ENCODE peak calls at places on chromosomes 3 and 15, in nine cellular contexts. One of them, this sample, is unnamed. For H3K9me3, the result is how much of the 10 kb centered on the place peaks cover.

GRCh38 chr3:51637941-51638471 is 33.0 kb upstream of the TEX264 start:
- DNase-seq in endothelial cell of umbilical vein: peak
- DNase-seq in adrenal gland: peak
- DNase-seq in breast epithelium: no peak
- DNase-seq in astrocyte: peak
- DNase-seq in CD8-positive, alpha-beta T cell: no peak
- DNase-seq in gastrocnemius medialis: no peak
- DNase-seq in AG04450: peak
- DNase-seq in heart left ventricle: no peak
- DNase-seq in this sample: peak

GRCh38 chr3:171192176-171192854 is 165.8 kb upstream of the SLC2A2 start:
- DNase-seq in breast epithelium: no peak
- DNase-seq in AG04450: peak
- DNase-seq in adrenal gland: no peak
- DNase-seq in heart left ventricle: no peak
- DNase-seq in astrocyte: peak
- DNase-seq in CD8-positive, alpha-beta T cell: no peak
- DNase-seq in endothelial cell of umbilical vein: peak
- DNase-seq in gastrocnemius medialis: no peak
- DNase-seq in this sample: no peak

GRCh38 chr3:184637705-184638104 is 74.2 kb downstream of the MAGEF1 start:
- DNase-seq in adrenal gland: no peak
- DNase-seq in heart left ventricle: no peak
- DNase-seq in breast epithelium: no peak
- DNase-seq in gastrocnemius medialis: no peak
- DNase-seq in astrocyte: no peak
- DNase-seq in endothelial cell of umbilical vein: no peak
- DNase-seq in CD8-positive, alpha-beta T cell: no peak
- DNase-seq in AG04450: no peak
- DNase-seq in this sample: no peak

GRCh38 chr3:48408823-48409281 is 21.0 kb downstream of the PLXNB1 start:
- DNase-seq in gastrocnemius medialis: peak
- DNase-seq in AG04450: no peak
- DNase-seq in astrocyte: no peak
- DNase-seq in CD8-positive, alpha-beta T cell: no peak
- DNase-seq in breast epithelium: peak
- DNase-seq in endothelial cell of umbilical vein: no peak
- DNase-seq in adrenal gland: peak
- DNase-seq in heart left ventricle: no peak
- DNase-seq in this sample: no peak

GRCh38 chr3:49712631-49713317 is 6.7 kb downstream of the AMIGO3 start:
- DNase-seq in adrenal gland: no peak
- DNase-seq in gastrocnemius medialis: no peak
- DNase-seq in breast epithelium: no peak
- DNase-seq in AG04450: no peak
- DNase-seq in CD8-positive, alpha-beta T cell: no peak
- DNase-seq in astrocyte: no peak
- DNase-seq in endothelial cell of umbilical vein: no peak
- DNase-seq in heart left ventricle: peak
- DNase-seq in this sample: no peak

GRCh38 chr3:192819001-192819569 is 91.7 kb upstream of the FGF12 start:
- DNase-seq in breast epithelium: no peak
- DNase-seq in adrenal gland: peak
- DNase-seq in AG04450: no peak
- DNase-seq in astrocyte: peak
- DNase-seq in CD8-positive, alpha-beta T cell: no peak
- DNase-seq in endothelial cell of umbilical vein: peak
- DNase-seq in gastrocnemius medialis: no peak
- DNase-seq in heart left ventricle: no peak
- DNase-seq in this sample: no peak

GRCh38 chr3:17179381-17180205 is 294.8 kb downstream of the PLCL2 start:
- DNase-seq in breast epithelium: no peak
- DNase-seq in endothelial cell of umbilical vein: no peak
- DNase-seq in astrocyte: peak
- DNase-seq in adrenal gland: no peak
- DNase-seq in gastrocnemius medialis: peak
- DNase-seq in CD8-positive, alpha-beta T cell: no peak
- DNase-seq in heart left ventricle: no peak
- DNase-seq in AG04450: no peak
- DNase-seq in this sample: no peak

GRCh38 chr15:52737720-52738119 is 52.4 kb downstream of the ONECUT1 start:
- DNase-seq in heart left ventricle: no peak
- DNase-seq in adrenal gland: peak
- DNase-seq in gastrocnemius medialis: no peak
- DNase-seq in endothelial cell of umbilical vein: no peak
- DNase-seq in CD8-positive, alpha-beta T cell: no peak
- DNase-seq in breast epithelium: no peak
- DNase-seq in AG04450: no peak
- DNase-seq in astrocyte: no peak
- DNase-seq in this sample: no peak

GRCh38 chr15:55829826-55830225 is 86.9 kb upstream of the PRTG start:
- DNase-seq in AG04450: no peak
- DNase-seq in adrenal gland: no peak
- DNase-seq in astrocyte: no peak
- DNase-seq in endothelial cell of umbilical vein: no peak
- DNase-seq in heart left ventricle: no peak
- DNase-seq in gastrocnemius medialis: no peak
- DNase-seq in CD8-positive, alpha-beta T cell: no peak
- DNase-seq in breast epithelium: no peak
- DNase-seq in this sample: no peak

GRCh38 chr3:72344256-72345046 is 503.8 kb downstream of the SHQ1 start:
- DNase-seq in adrenal gland: no peak
- DNase-seq in AG04450: no peak
- DNase-seq in heart left ventricle: no peak
- DNase-seq in breast epithelium: no peak
- DNase-seq in astrocyte: no peak
- DNase-seq in gastrocnemius medialis: no peak
- DNase-seq in endothelial cell of umbilical vein: no peak
- DNase-seq in CD8-positive, alpha-beta T cell: no peak
- DNase-seq in this sample: no peak

GRCh38 chr3:21158801-21159564 is 592.0 kb downstream of the ZNF385D start:
- DNase-seq in CD8-positive, alpha-beta T cell: no peak
- DNase-seq in endothelial cell of umbilical vein: no peak
- DNase-seq in breast epithelium: no peak
- DNase-seq in adrenal gland: no peak
- DNase-seq in gastrocnemius medialis: no peak
- DNase-seq in astrocyte: peak
- DNase-seq in heart left ventricle: no peak
- DNase-seq in AG04450: no peak
- DNase-seq in this sample: no peak
- H3K9me3 ChIP-seq in CD8-positive, alpha-beta T cell: under half
- H3K9me3 ChIP-seq in endothelial cell of umbilical vein: under half
- H3K9me3 ChIP-seq in breast epithelium: under half
- H3K9me3 ChIP-seq in adrenal gland: under half
- H3K9me3 ChIP-seq in gastrocnemius medialis: under half
- H3K9me3 ChIP-seq in astrocyte: under half
- H3K9me3 ChIP-seq in heart left ventricle: under half
- H3K9me3 ChIP-seq in AG04450: under half
- H3K9me3 ChIP-seq in this sample: under half

GRCh38 chr3:102979682-102980378 is 545.0 kb downstream of the ZPLD1 start:
- DNase-seq in astrocyte: peak
- DNase-seq in heart left ventricle: peak
- DNase-seq in endothelial cell of umbilical vein: peak
- DNase-seq in breast epithelium: peak
- DNase-seq in CD8-positive, alpha-beta T cell: no peak
- DNase-seq in gastrocnemius medialis: peak
- DNase-seq in adrenal gland: peak
- DNase-seq in AG04450: peak
- DNase-seq in this sample: no peak
- H3K27ac ChIP-seq in astrocyte: peak
- H3K27ac ChIP-seq in heart left ventricle: no peak
- H3K27ac ChIP-seq in endothelial cell of umbilical vein: no peak
- H3K27ac ChIP-seq in breast epithelium: no peak
- H3K27ac ChIP-seq in CD8-positive, alpha-beta T cell: no peak
- H3K27ac ChIP-seq in gastrocnemius medialis: no peak
- H3K27ac ChIP-seq in adrenal gland: peak
- H3K27ac ChIP-seq in AG04450: no peak
- H3K27ac ChIP-seq in this sample: no peak

GRCh38 chr3:35549690-35550089 is 89.6 kb upstream of the ARPP21 start:
- DNase-seq in adrenal gland: no peak
- DNase-seq in gastrocnemius medialis: no peak
- DNase-seq in astrocyte: no peak
- DNase-seq in AG04450: no peak
- DNase-seq in CD8-positive, alpha-beta T cell: no peak
- DNase-seq in breast epithelium: no peak
- DNase-seq in heart left ventricle: peak
- DNase-seq in endothelial cell of umbilical vein: peak
- DNase-seq in this sample: no peak

DNA sequence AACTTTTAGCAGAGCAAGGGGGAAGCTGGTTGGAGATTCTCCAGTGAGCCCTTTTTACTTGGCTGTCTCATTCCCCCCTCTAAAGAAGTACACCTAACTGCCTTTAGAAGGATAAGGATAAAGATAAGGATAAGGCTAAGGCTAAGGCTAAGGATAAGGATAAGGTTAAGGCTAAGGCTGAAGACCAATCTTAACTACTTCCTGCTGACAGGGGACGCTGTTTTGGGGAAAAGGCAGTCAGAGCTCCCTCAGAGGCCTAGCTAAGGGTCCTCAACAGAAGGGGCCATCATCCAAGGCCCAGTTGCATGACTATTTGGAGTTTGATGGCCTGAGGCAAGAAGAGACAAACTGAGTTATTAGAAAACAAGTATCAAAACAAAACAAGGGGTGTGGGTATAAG is 94.3 kb upstream of the ARPP21 start:
- DNase-seq in astrocyte: no peak
- DNase-seq in gastrocnemius medialis: no peak
- DNase-seq in AG04450: no peak
- DNase-seq in endothelial cell of umbilical vein: no peak
- DNase-seq in CD8-positive, alpha-beta T cell: no peak
- DNase-seq in breast epithelium: no peak
- DNase-seq in adrenal gland: no peak
- DNase-seq in heart left ventricle: no peak
- DNase-seq in this sample: no peak
- TF ChIP-seq CTCF in astrocyte: no peak
- TF ChIP-seq CTCF in gastrocnemius medialis: no peak
- TF ChIP-seq CTCF in AG04450: no peak
- TF ChIP-seq CTCF in endothelial cell of umbilical vein: no peak
- TF ChIP-seq CTCF in CD8-positive, alpha-beta T cell: no peak
- TF ChIP-seq CTCF in breast epithelium: no peak
- TF ChIP-seq CTCF in adrenal gland: no peak
- TF ChIP-seq CTCF in heart left ventricle: no peak
- TF ChIP-seq CTCF in this sample: no peak

GRCh38 chr15:22239806-22240180 is 159.5 kb downstream of the OR4M2 start:
- DNase-seq in astrocyte: no peak
- DNase-seq in breast epithelium: no peak
- DNase-seq in AG04450: no peak
- DNase-seq in endothelial cell of umbilical vein: no peak
- DNase-seq in heart left ventricle: peak
- DNase-seq in adrenal gland: no peak
- DNase-seq in gastrocnemius medialis: no peak
- DNase-seq in CD8-positive, alpha-beta T cell: no peak
- DNase-seq in this sample: no peak
- H3K9me3 ChIP-seq in astrocyte: under half
- H3K9me3 ChIP-seq in breast epithelium: under half
- H3K9me3 ChIP-seq in AG04450: half or more
- H3K9me3 ChIP-seq in endothelial cell of umbilical vein: under half
- H3K9me3 ChIP-seq in heart left ventricle: under half
- H3K9me3 ChIP-seq in adrenal gland: under half
- H3K9me3 ChIP-seq in gastrocnemius medialis: under half
- H3K9me3 ChIP-seq in CD8-positive, alpha-beta T cell: under half
- H3K9me3 ChIP-seq in this sample: under half

GRCh38 chr3:126748701-126749546 is 44.9 kb downstream of the CHCHD6 start:
- DNase-seq in heart left ventricle: no peak
- DNase-seq in CD8-positive, alpha-beta T cell: no peak
- DNase-seq in AG04450: no peak
- DNase-seq in adrenal gland: no peak
- DNase-seq in gastrocnemius medialis: no peak
- DNase-seq in breast epithelium: no peak
- DNase-seq in endothelial cell of umbilical vein: no peak
- DNase-seq in astrocyte: no peak
- DNase-seq in this sample: no peak

GRCh38 chr3:126745760-126746394 is 41.8 kb downstream of the CHCHD6 start:
- DNase-seq in adrenal gland: peak
- DNase-seq in astrocyte: no peak
- DNase-seq in AG04450: no peak
- DNase-seq in CD8-positive, alpha-beta T cell: no peak
- DNase-seq in endothelial cell of umbilical vein: no peak
- DNase-seq in gastrocnemius medialis: peak
- DNase-seq in heart left ventricle: peak
- DNase-seq in breast epithelium: no peak
- DNase-seq in this sample: no peak

GRCh38 chr3:126747768-126748167 is 43.7 kb downstream of the CHCHD6 start:
- DNase-seq in breast epithelium: no peak
- DNase-seq in gastrocnemius medialis: no peak
- DNase-seq in adrenal gland: no peak
- DNase-seq in endothelial cell of umbilical vein: no peak
- DNase-seq in astrocyte: no peak
- DNase-seq in CD8-positive, alpha-beta T cell: no peak
- DNase-seq in heart left ventricle: no peak
- DNase-seq in AG04450: no peak
- DNase-seq in this sample: no peak

GRCh38 chr3:126743781-126744180 is 39.7 kb downstream of the CHCHD6 start:
- DNase-seq in astrocyte: no peak
- DNase-seq in breast epithelium: no peak
- DNase-seq in adrenal gland: no peak
- DNase-seq in gastrocnemius medialis: no peak
- DNase-seq in endothelial cell of umbilical vein: no peak
- DNase-seq in CD8-positive, alpha-beta T cell: no peak
- DNase-seq in AG04450: no peak
- DNase-seq in heart left ventricle: no peak
- DNase-seq in this sample: no peak

GRCh38 chr3:126746395-126747177 is 42.5 kb downstream of the CHCHD6 start:
- DNase-seq in astrocyte: peak
- DNase-seq in gastrocnemius medialis: peak
- DNase-seq in endothelial cell of umbilical vein: peak
- DNase-seq in breast epithelium: no peak
- DNase-seq in CD8-positive, alpha-beta T cell: no peak
- DNase-seq in heart left ventricle: no peak
- DNase-seq in adrenal gland: no peak
- DNase-seq in AG04450: no peak
- DNase-seq in this sample: no peak
- H3K27ac ChIP-seq in astrocyte: no peak
- H3K27ac ChIP-seq in gastrocnemius medialis: peak
- H3K27ac ChIP-seq in endothelial cell of umbilical vein: no peak
- H3K27ac ChIP-seq in breast epithelium: no peak
- H3K27ac ChIP-seq in CD8-positive, alpha-beta T cell: no peak
- H3K27ac ChIP-seq in heart left ventricle: peak
- H3K27ac ChIP-seq in adrenal gland: no peak
- H3K27ac ChIP-seq in AG04450: no peak
- H3K27ac ChIP-seq in this sample: no peak

GRCh38 chr3:119304201-119304713 is 10.1 kb downstream of the ARHGAP31 start:
- DNase-seq in heart left ventricle: no peak
- DNase-seq in CD8-positive, alpha-beta T cell: no peak
- DNase-seq in astrocyte: peak
- DNase-seq in gastrocnemius medialis: no peak
- DNase-seq in breast epithelium: no peak
- DNase-seq in endothelial cell of umbilical vein: no peak
- DNase-seq in AG04450: no peak
- DNase-seq in adrenal gland: no peak
- DNase-seq in this sample: no peak
- TF ChIP-seq CTCF in heart left ventricle: no peak
- TF ChIP-seq CTCF in CD8-positive, alpha-beta T cell: no peak
- TF ChIP-seq CTCF in astrocyte: no peak
- TF ChIP-seq CTCF in gastrocnemius medialis: no peak
- TF ChIP-seq CTCF in breast epithelium: no peak
- TF ChIP-seq CTCF in endothelial cell of umbilical vein: no peak
- TF ChIP-seq CTCF in AG04450: no peak
- TF ChIP-seq CTCF in adrenal gland: no peak
- TF ChIP-seq CTCF in this sample: no peak